ENCODE peak calls at places on chromosomes 16 and 17, in seven cellular contexts. One of them, this sample, is unnamed.

GRCh38 chr16:67668495-67669157 is 2.0 kb downstream of the C16orf86 start:
- DNase-seq in left ventricle myocardium inferior: no peak
- DNase-seq in tibial nerve: no peak
- DNase-seq in CD4-positive, alpha-beta T cell: no peak
- DNase-seq in A549: no peak
- DNase-seq in heart left ventricle: no peak
- DNase-seq in psoas muscle: no peak
- DNase-seq in this sample: no peak

GRCh38 chr17:74959826-74960738 is 12.5 kb downstream of the HID1 start:
- DNase-seq in left ventricle myocardium inferior: no peak
- DNase-seq in tibial nerve: no peak
- DNase-seq in CD4-positive, alpha-beta T cell: no peak
- DNase-seq in A549: peak; percentile 59
- DNase-seq in heart left ventricle: no peak
- DNase-seq in psoas muscle: no peak
- DNase-seq in this sample: no peak

GRCh38 chr17:2335726-2336214 is 487 bp downstream of the TSR1 start:
- DNase-seq in left ventricle myocardium inferior: no peak
- DNase-seq in tibial nerve: no peak
- DNase-seq in CD4-positive, alpha-beta T cell: no peak
- DNase-seq in A549: no peak
- DNase-seq in heart left ventricle: no peak
- DNase-seq in psoas muscle: no peak
- DNase-seq in this sample: no peak

GRCh38 chr16:52976539-52977167 is 76.0 kb downstream of the CHD9NB start:
- DNase-seq in left ventricle myocardium inferior: no peak
- DNase-seq in tibial nerve: no peak
- DNase-seq in CD4-positive, alpha-beta T cell: no peak
- DNase-seq in A549: peak; percentile 39
- DNase-seq in heart left ventricle: no peak
- DNase-seq in psoas muscle: no peak
- DNase-seq in this sample: no peak

GRCh38 chr16:73226675-73227074 is 178.7 kb upstream of the ZFHX3 start:
- DNase-seq in left ventricle myocardium inferior: no peak
- DNase-seq in tibial nerve: no peak
- DNase-seq in CD4-positive, alpha-beta T cell: no peak
- DNase-seq in A549: no peak
- DNase-seq in heart left ventricle: no peak
- DNase-seq in psoas muscle: no peak
- DNase-seq in this sample: no peak

GRCh38 chr17:56109811-56110210 is 43.5 kb upstream of the ANKFN1 start:
- DNase-seq in left ventricle myocardium inferior: no peak
- DNase-seq in tibial nerve: no peak
- DNase-seq in CD4-positive, alpha-beta T cell: no peak
- DNase-seq in A549: no peak
- DNase-seq in heart left ventricle: no peak
- DNase-seq in psoas muscle: no peak
- DNase-seq in this sample: no peak

GRCh38 chr16:50534091-50534490 is 14.1 kb upstream of the NKD1 start:
- DNase-seq in left ventricle myocardium inferior: no peak
- DNase-seq in tibial nerve: no peak
- DNase-seq in CD4-positive, alpha-beta T cell: no peak
- DNase-seq in A549: no peak
- DNase-seq in heart left ventricle: no peak
- DNase-seq in psoas muscle: no peak
- DNase-seq in this sample: no peak

GRCh38 chr17:21199311-21199710 is 14.7 kb downstream of the TMEM11 start:
- DNase-seq in left ventricle myocardium inferior: no peak
- DNase-seq in tibial nerve: no peak
- DNase-seq in CD4-positive, alpha-beta T cell: no peak
- DNase-seq in A549: no peak
- DNase-seq in heart left ventricle: no peak
- DNase-seq in psoas muscle: no peak
- DNase-seq in this sample: no peak

GRCh38 chr16:11078812-11079459 is 134.6 kb downstream of the CLEC16A start:
- DNase-seq in left ventricle myocardium inferior: no peak
- DNase-seq in tibial nerve: no peak
- DNase-seq in CD4-positive, alpha-beta T cell: no peak
- DNase-seq in A549: no peak
- DNase-seq in heart left ventricle: no peak
- DNase-seq in psoas muscle: no peak
- DNase-seq in this sample: no peak

GRCh38 chr17:7403043-7403901 is 625 bp downstream of the TMEM256 start:
- DNase-seq in left ventricle myocardium inferior: peak; percentile 80
- DNase-seq in tibial nerve: peak; percentile 57
- DNase-seq in CD4-positive, alpha-beta T cell: no peak
- DNase-seq in A549: peak; percentile 38
- DNase-seq in heart left ventricle: no peak
- DNase-seq in psoas muscle: peak; percentile 83
- DNase-seq in this sample: peak; percentile 54

GRCh38 chr16:54070944-54071343 is 215.6 kb downstream of the IRX3 start:
- DNase-seq in left ventricle myocardium inferior: no peak
- DNase-seq in tibial nerve: no peak
- DNase-seq in CD4-positive, alpha-beta T cell: no peak
- DNase-seq in A549: no peak
- DNase-seq in heart left ventricle: no peak
- DNase-seq in psoas muscle: no peak
- DNase-seq in this sample: no peak

GRCh38 chr17:77286641-77287431 is 146.1 kb downstream of the SEC14L1 start:
- DNase-seq in left ventricle myocardium inferior: peak; percentile 43
- DNase-seq in tibial nerve: no peak
- DNase-seq in CD4-positive, alpha-beta T cell: no peak
- DNase-seq in A549: peak; percentile 99
- DNase-seq in heart left ventricle: peak; percentile 73
- DNase-seq in psoas muscle: peak; percentile 91
- DNase-seq in this sample: peak; percentile 63

GRCh38 chr16:67967183-67967955 is 1.1 kb downstream of the SLC12A4 start:
- DNase-seq in left ventricle myocardium inferior: no peak
- DNase-seq in tibial nerve: no peak
- DNase-seq in CD4-positive, alpha-beta T cell: no peak
- DNase-seq in A549: no peak
- DNase-seq in heart left ventricle: no peak
- DNase-seq in psoas muscle: no peak
- DNase-seq in this sample: no peak

GRCh38 chr17:31631759-31632158 is 227.3 kb downstream of the COPRS start:
- DNase-seq in left ventricle myocardium inferior: no peak
- DNase-seq in tibial nerve: no peak
- DNase-seq in CD4-positive, alpha-beta T cell: no peak
- DNase-seq in A549: no peak
- DNase-seq in heart left ventricle: no peak
- DNase-seq in psoas muscle: no peak
- DNase-seq in this sample: no peak

GRCh38 chr16:30184430-30185140 is 1.2 kb downstream of the CORO1A start:
- DNase-seq in left ventricle myocardium inferior: peak; percentile 28
- DNase-seq in tibial nerve: no peak
- DNase-seq in CD4-positive, alpha-beta T cell: peak; percentile 53
- DNase-seq in A549: no peak
- DNase-seq in heart left ventricle: peak; percentile 81
- DNase-seq in psoas muscle: peak; percentile 63
- DNase-seq in this sample: peak; percentile 43

GRCh38 chr16:50235581-50235980 is 30.8 kb upstream of the ADCY7 start:
- DNase-seq in left ventricle myocardium inferior: no peak
- DNase-seq in tibial nerve: no peak
- DNase-seq in CD4-positive, alpha-beta T cell: no peak
- DNase-seq in A549: no peak
- DNase-seq in heart left ventricle: no peak
- DNase-seq in psoas muscle: no peak
- DNase-seq in this sample: no peak

GRCh38 chr17:1002771-1003555 is 6.0 kb downstream of the TIMM22 start:
- DNase-seq in left ventricle myocardium inferior: no peak
- DNase-seq in tibial nerve: no peak
- DNase-seq in CD4-positive, alpha-beta T cell: no peak
- DNase-seq in A549: no peak
- DNase-seq in heart left ventricle: no peak
- DNase-seq in psoas muscle: peak; percentile 53
- DNase-seq in this sample: no peak

GRCh38 chr17:80318166-80318565 is 57.5 kb downstream of the RNF213 start:
- DNase-seq in left ventricle myocardium inferior: no peak
- DNase-seq in tibial nerve: no peak
- DNase-seq in CD4-positive, alpha-beta T cell: no peak
- DNase-seq in A549: no peak
- DNase-seq in heart left ventricle: no peak
- DNase-seq in psoas muscle: no peak
- DNase-seq in this sample: no peak

GRCh38 chr16:28987170-28987853 is 2.5 kb downstream of the LAT start:
- DNase-seq in left ventricle myocardium inferior: no peak
- DNase-seq in tibial nerve: no peak
- DNase-seq in CD4-positive, alpha-beta T cell: no peak
- DNase-seq in A549: no peak
- DNase-seq in heart left ventricle: no peak
- DNase-seq in psoas muscle: no peak
- DNase-seq in this sample: no peak

GRCh38 chr17:3003401-3004149 is 59.8 kb downstream of the OR1D5 start:
- DNase-seq in left ventricle myocardium inferior: peak; percentile 44
- DNase-seq in tibial nerve: no peak
- DNase-seq in CD4-positive, alpha-beta T cell: no peak
- DNase-seq in A549: no peak
- DNase-seq in heart left ventricle: peak; percentile 65
- DNase-seq in psoas muscle: peak; percentile 47
- DNase-seq in this sample: peak; percentile 43

GRCh38 chr17:16453493-16453851 is 38.1 kb downstream of the TRPV2 start:
- DNase-seq in left ventricle myocardium inferior: no peak
- DNase-seq in tibial nerve: no peak
- DNase-seq in CD4-positive, alpha-beta T cell: no peak
- DNase-seq in A549: no peak
- DNase-seq in heart left ventricle: no peak
- DNase-seq in psoas muscle: no peak
- DNase-seq in this sample: no peak

DNA sequence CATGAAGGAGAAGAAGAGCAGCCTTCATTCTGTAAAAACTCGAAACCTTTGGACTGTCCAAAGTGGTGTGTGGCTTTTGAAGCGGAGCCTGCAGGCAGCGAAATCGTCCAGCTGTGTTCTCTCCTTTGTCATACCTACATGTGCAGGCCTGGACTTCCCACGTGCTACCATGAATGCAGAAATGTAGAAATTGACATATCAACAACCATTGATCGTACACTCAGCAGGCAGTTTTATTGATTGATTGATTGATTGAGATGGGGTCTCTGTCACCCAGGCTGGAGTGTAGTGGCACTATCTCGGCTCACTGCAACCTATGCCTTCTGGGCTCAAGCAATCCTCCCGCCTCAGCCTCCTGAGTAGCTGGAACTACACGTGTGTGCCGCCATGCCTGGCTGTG is 2.6 kb upstream of the HAPSTR1 start:
- DNase-seq in left ventricle myocardium inferior: no peak
- DNase-seq in tibial nerve: no peak
- DNase-seq in CD4-positive, alpha-beta T cell: no peak
- DNase-seq in A549: no peak
- DNase-seq in heart left ventricle: no peak
- DNase-seq in psoas muscle: no peak
- DNase-seq in this sample: no peak
- TF ChIP-seq CTCF in left ventricle myocardium inferior: no peak
- TF ChIP-seq CTCF in tibial nerve: no peak
- TF ChIP-seq CTCF in CD4-positive, alpha-beta T cell: no peak
- TF ChIP-seq CTCF in A549: no peak
- TF ChIP-seq CTCF in heart left ventricle: no peak
- TF ChIP-seq CTCF in psoas muscle: no peak
- TF ChIP-seq CTCF in this sample: no peak

DNA sequence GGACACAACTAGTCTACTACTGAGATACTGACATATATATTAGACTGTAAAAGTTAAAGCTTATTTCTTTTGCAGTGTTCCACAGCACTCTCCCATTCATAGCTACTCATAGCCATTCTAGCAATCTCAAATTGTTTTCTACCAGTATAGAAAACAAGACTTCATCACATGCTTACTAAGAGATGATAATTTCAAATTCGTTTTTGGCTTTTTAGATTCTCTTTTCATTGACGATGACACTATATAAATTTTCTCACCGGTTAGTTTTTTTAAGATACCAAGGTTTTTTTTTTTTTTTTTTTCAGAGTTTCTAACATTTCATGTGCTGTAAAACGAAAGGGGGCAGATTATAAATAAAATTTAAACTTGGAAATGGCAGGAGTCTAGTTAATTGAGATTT is 17.9 kb downstream of the IKZF3 start:
- DNase-seq in left ventricle myocardium inferior: no peak
- DNase-seq in tibial nerve: no peak
- DNase-seq in CD4-positive, alpha-beta T cell: no peak
- DNase-seq in A549: no peak
- DNase-seq in heart left ventricle: no peak
- DNase-seq in psoas muscle: no peak
- DNase-seq in this sample: no peak
- H3K27ac ChIP-seq in left ventricle myocardium inferior: no peak overlapping the region
- H3K27ac ChIP-seq in tibial nerve: no peak overlapping the region
- H3K27ac ChIP-seq in CD4-positive, alpha-beta T cell: no peak overlapping the region
- H3K27ac ChIP-seq in A549: no peak overlapping the region
- H3K27ac ChIP-seq in heart left ventricle: no peak overlapping the region
- H3K27ac ChIP-seq in psoas muscle: no peak overlapping the region
- H3K27ac ChIP-seq in this sample: no peak overlapping the region

GRCh38 chr17:81329927-81330883 is 35.1 kb upstream of the SLC38A10 start:
- DNase-seq in left ventricle myocardium inferior: no peak
- DNase-seq in tibial nerve: no peak
- DNase-seq in CD4-positive, alpha-beta T cell: no peak
- DNase-seq in A549: peak; percentile 71
- DNase-seq in heart left ventricle: no peak
- DNase-seq in psoas muscle: no peak
- DNase-seq in this sample: no peak
- TF ChIP-seq CTCF in left ventricle myocardium inferior: no peak
- TF ChIP-seq CTCF in tibial nerve: no peak
- TF ChIP-seq CTCF in CD4-positive, alpha-beta T cell: no peak
- TF ChIP-seq CTCF in A549: peak; percentile 28
- TF ChIP-seq CTCF in heart left ventricle: no peak
- TF ChIP-seq CTCF in psoas muscle: peak; percentile 7
- TF ChIP-seq CTCF in this sample: no peak

GRCh38 chr17:42421479-42422332 is 1.4 kb downstream of the CAVIN1 start:
- DNase-seq in left ventricle myocardium inferior: peak; percentile 56
- DNase-seq in tibial nerve: no peak
- DNase-seq in CD4-positive, alpha-beta T cell: no peak
- DNase-seq in A549: no peak
- DNase-seq in heart left ventricle: peak; percentile 78
- DNase-seq in psoas muscle: peak; percentile 86
- DNase-seq in this sample: peak; percentile 52
- H3K27ac ChIP-seq in left ventricle myocardium inferior: peak overlapping the region; percentile 100
- H3K27ac ChIP-seq in tibial nerve: peak overlapping the region; percentile 96
- H3K27ac ChIP-seq in CD4-positive, alpha-beta T cell: no peak overlapping the region
- H3K27ac ChIP-seq in A549: peak overlapping the region; percentile 93
- H3K27ac ChIP-seq in heart left ventricle: peak overlapping the region; percentile 99
- H3K27ac ChIP-seq in psoas muscle: peak overlapping the region; percentile 94
- H3K27ac ChIP-seq in this sample: peak overlapping the region; percentile 96

GRCh38 chr17:44903012-44903685 is 3.9 kb upstream of the EFTUD2 start:
- DNase-seq in left ventricle myocardium inferior: no peak
- DNase-seq in tibial nerve: no peak
- DNase-seq in CD4-positive, alpha-beta T cell: no peak
- DNase-seq in A549: no peak
- DNase-seq in heart left ventricle: no peak
- DNase-seq in psoas muscle: no peak
- DNase-seq in this sample: no peak

GRCh38 chr17:44904001-44904984 is 5.0 kb upstream of the EFTUD2 start:
- DNase-seq in left ventricle myocardium inferior: no peak
- DNase-seq in tibial nerve: no peak
- DNase-seq in CD4-positive, alpha-beta T cell: no peak
- DNase-seq in A549: no peak
- DNase-seq in heart left ventricle: no peak
- DNase-seq in psoas muscle: no peak
- DNase-seq in this sample: no peak

GRCh38 chr17:44906987-44907681 is 7.9 kb upstream of the EFTUD2 start:
- DNase-seq in left ventricle myocardium inferior: no peak
- DNase-seq in tibial nerve: no peak
- DNase-seq in CD4-positive, alpha-beta T cell: no peak
- DNase-seq in A549: no peak
- DNase-seq in heart left ventricle: no peak
- DNase-seq in psoas muscle: no peak
- DNase-seq in this sample: no peak

GRCh38 chr17:44906010-44906646 is 6.9 kb upstream of the EFTUD2 start:
- DNase-seq in left ventricle myocardium inferior: no peak
- DNase-seq in tibial nerve: no peak
- DNase-seq in CD4-positive, alpha-beta T cell: no peak
- DNase-seq in A549: peak; percentile 89
- DNase-seq in heart left ventricle: no peak
- DNase-seq in psoas muscle: no peak
- DNase-seq in this sample: no peak

GRCh38 chr17:44905006-44906000 is 6.1 kb upstream of the EFTUD2 start:
- DNase-seq in left ventricle myocardium inferior: no peak
- DNase-seq in tibial nerve: no peak
- DNase-seq in CD4-positive, alpha-beta T cell: no peak
- DNase-seq in A549: no peak
- DNase-seq in heart left ventricle: no peak
- DNase-seq in psoas muscle: no peak
- DNase-seq in this sample: no peak
- TF ChIP-seq CTCF in left ventricle myocardium inferior: no peak
- TF ChIP-seq CTCF in tibial nerve: no peak
- TF ChIP-seq CTCF in CD4-positive, alpha-beta T cell: no peak
- TF ChIP-seq CTCF in A549: no peak
- TF ChIP-seq CTCF in heart left ventricle: no peak
- TF ChIP-seq CTCF in psoas muscle: no peak
- TF ChIP-seq CTCF in this sample: no peak